ENCODE peak calls at places on chromosomes 12 and 14, in nine cellular contexts. One of them, this sample, is unnamed.

GRCh38 chr12:58833844-58834243 is 86.5 kb downstream of the LRIG3 start:
- DNase-seq in mucosa of gallbladder: no peak
- DNase-seq in EH: no peak
- DNase-seq in HFFc6: no peak
- DNase-seq in Right ventricle myocardium inferior: no peak
- DNase-seq in stimulated activated CD4-positive, alpha-beta T cell treated with anti-CD3 and anti-CD28 coated beads, Interleukin-1b, Interleukin-23, amount 100 ng/mL, for 1 hour: no peak
- DNase-seq in NCI-H1417 treated with DMSO at 0.1 percent for 48 hours: peak; percentile 97
- DNase-seq in cardiac fibroblast: peak; percentile 9
- DNase-seq in T-helper 2 cell: no peak
- DNase-seq in this sample: no peak

GRCh38 chr14:23481362-23481970 is 12.0 kb downstream of the NGDN start:
- DNase-seq in mucosa of gallbladder: no peak
- DNase-seq in EH: peak; percentile 40
- DNase-seq in HFFc6: peak; percentile 6
- DNase-seq in Right ventricle myocardium inferior: no peak
- DNase-seq in stimulated activated CD4-positive, alpha-beta T cell treated with anti-CD3 and anti-CD28 coated beads, Interleukin-1b, Interleukin-23, amount 100 ng/mL, for 1 hour: no peak
- DNase-seq in NCI-H1417 treated with DMSO at 0.1 percent for 48 hours: no peak
- DNase-seq in cardiac fibroblast: peak; percentile 18
- DNase-seq in T-helper 2 cell: no peak
- DNase-seq in this sample: no peak

GRCh38 chr12:123435636-123436016 is 858 bp downstream of the RILPL2 start:
- DNase-seq in mucosa of gallbladder: no peak
- DNase-seq in EH: no peak
- DNase-seq in HFFc6: no peak
- DNase-seq in Right ventricle myocardium inferior: no peak
- DNase-seq in stimulated activated CD4-positive, alpha-beta T cell treated with anti-CD3 and anti-CD28 coated beads, Interleukin-1b, Interleukin-23, amount 100 ng/mL, for 1 hour: no peak
- DNase-seq in NCI-H1417 treated with DMSO at 0.1 percent for 48 hours: no peak
- DNase-seq in cardiac fibroblast: no peak
- DNase-seq in T-helper 2 cell: no peak
- DNase-seq in this sample: no peak

GRCh38 chr14:88983755-88984154 is 159.3 kb downstream of the TTC8 start:
- DNase-seq in mucosa of gallbladder: no peak
- DNase-seq in EH: peak; percentile 91
- DNase-seq in HFFc6: peak; percentile 92
- DNase-seq in Right ventricle myocardium inferior: no peak
- DNase-seq in stimulated activated CD4-positive, alpha-beta T cell treated with anti-CD3 and anti-CD28 coated beads, Interleukin-1b, Interleukin-23, amount 100 ng/mL, for 1 hour: no peak
- DNase-seq in NCI-H1417 treated with DMSO at 0.1 percent for 48 hours: no peak
- DNase-seq in cardiac fibroblast: peak; percentile 74
- DNase-seq in T-helper 2 cell: no peak
- DNase-seq in this sample: peak; percentile 83

GRCh38 chr14:31941487-31941886 is 135.6 kb upstream of the ARHGAP5 start:
- DNase-seq in mucosa of gallbladder: no peak
- DNase-seq in EH: no peak
- DNase-seq in HFFc6: no peak
- DNase-seq in Right ventricle myocardium inferior: no peak
- DNase-seq in stimulated activated CD4-positive, alpha-beta T cell treated with anti-CD3 and anti-CD28 coated beads, Interleukin-1b, Interleukin-23, amount 100 ng/mL, for 1 hour: no peak
- DNase-seq in NCI-H1417 treated with DMSO at 0.1 percent for 48 hours: no peak
- DNase-seq in cardiac fibroblast: no peak
- DNase-seq in T-helper 2 cell: no peak
- DNase-seq in this sample: no peak

GRCh38 chr12:131836714-131837397 is 8.7 kb downstream of the MMP17 start:
- DNase-seq in mucosa of gallbladder: no peak
- DNase-seq in EH: no peak
- DNase-seq in HFFc6: no peak
- DNase-seq in Right ventricle myocardium inferior: peak; percentile 42
- DNase-seq in stimulated activated CD4-positive, alpha-beta T cell treated with anti-CD3 and anti-CD28 coated beads, Interleukin-1b, Interleukin-23, amount 100 ng/mL, for 1 hour: no peak
- DNase-seq in NCI-H1417 treated with DMSO at 0.1 percent for 48 hours: no peak
- DNase-seq in cardiac fibroblast: no peak
- DNase-seq in T-helper 2 cell: no peak
- DNase-seq in this sample: no peak

GRCh38 chr14:74296037-74296467 is 6.7 kb downstream of the ABCD4 start:
- DNase-seq in mucosa of gallbladder: no peak
- DNase-seq in EH: no peak
- DNase-seq in HFFc6: no peak
- DNase-seq in Right ventricle myocardium inferior: no peak
- DNase-seq in stimulated activated CD4-positive, alpha-beta T cell treated with anti-CD3 and anti-CD28 coated beads, Interleukin-1b, Interleukin-23, amount 100 ng/mL, for 1 hour: no peak
- DNase-seq in NCI-H1417 treated with DMSO at 0.1 percent for 48 hours: no peak
- DNase-seq in cardiac fibroblast: no peak
- DNase-seq in T-helper 2 cell: no peak
- DNase-seq in this sample: no peak

GRCh38 chr14:74064883-74065282 is 19.4 kb downstream of the ALDH6A1 start:
- DNase-seq in mucosa of gallbladder: no peak
- DNase-seq in EH: peak; percentile 17
- DNase-seq in HFFc6: no peak
- DNase-seq in Right ventricle myocardium inferior: no peak
- DNase-seq in stimulated activated CD4-positive, alpha-beta T cell treated with anti-CD3 and anti-CD28 coated beads, Interleukin-1b, Interleukin-23, amount 100 ng/mL, for 1 hour: no peak
- DNase-seq in NCI-H1417 treated with DMSO at 0.1 percent for 48 hours: no peak
- DNase-seq in cardiac fibroblast: no peak
- DNase-seq in T-helper 2 cell: no peak
- DNase-seq in this sample: no peak

GRCh38 chr12:120346031-120346430 is 18.5 kb upstream of the PLA2G1B start:
- DNase-seq in mucosa of gallbladder: no peak
- DNase-seq in EH: no peak
- DNase-seq in HFFc6: no peak
- DNase-seq in Right ventricle myocardium inferior: no peak
- DNase-seq in stimulated activated CD4-positive, alpha-beta T cell treated with anti-CD3 and anti-CD28 coated beads, Interleukin-1b, Interleukin-23, amount 100 ng/mL, for 1 hour: no peak
- DNase-seq in NCI-H1417 treated with DMSO at 0.1 percent for 48 hours: no peak
- DNase-seq in cardiac fibroblast: no peak
- DNase-seq in T-helper 2 cell: no peak
- DNase-seq in this sample: no peak

This sample was measured in GM03348.